ENCODE peak calls at places on chromosomes 3 and 15, in five cellular contexts. One of them, this sample, is unnamed. For H3K4me1, the result is how much of the 10 kb centered on the place peaks cover.

GRCh38 chr3:23594897-23595670 is 210.7 kb upstream of the UBE2E1 start:
- DNase-seq in CD8-positive, alpha-beta memory T cell: no peak
- DNase-seq in pancreas: no peak
- DNase-seq in mesenchymal stem cell: peak
- DNase-seq in neural progenitor cell: peak
- DNase-seq in this sample: peak

GRCh38 chr3:98482717-98483482 is 14.6 kb upstream of the OR5K2 start:
- DNase-seq in pancreas: no peak
- DNase-seq in neural progenitor cell: no peak
- DNase-seq in CD8-positive, alpha-beta memory T cell: no peak
- DNase-seq in mesenchymal stem cell: no peak
- DNase-seq in this sample: no peak

GRCh38 chr3:106329505-106329904 is 460.7 kb upstream of the CBLB start:
- DNase-seq in pancreas: no peak
- DNase-seq in neural progenitor cell: no peak
- DNase-seq in CD8-positive, alpha-beta memory T cell: no peak
- DNase-seq in mesenchymal stem cell: peak
- DNase-seq in this sample: no peak

GRCh38 chr3:111636506-111636905 is 41.4 kb upstream of the ZBED2 start:
- DNase-seq in mesenchymal stem cell: no peak
- DNase-seq in pancreas: no peak
- DNase-seq in neural progenitor cell: peak
- DNase-seq in CD8-positive, alpha-beta memory T cell: no peak
- DNase-seq in this sample: peak

GRCh38 chr3:155112661-155113389 is 32.7 kb downstream of the MME start:
- DNase-seq in CD8-positive, alpha-beta memory T cell: no peak
- DNase-seq in neural progenitor cell: no peak
- DNase-seq in mesenchymal stem cell: no peak
- DNase-seq in pancreas: no peak
- DNase-seq in this sample: no peak

GRCh38 chr3:14780927-14781507 is 37.7 kb upstream of the FGD5 start:
- DNase-seq in pancreas: peak
- DNase-seq in mesenchymal stem cell: peak
- DNase-seq in neural progenitor cell: peak
- DNase-seq in CD8-positive, alpha-beta memory T cell: no peak
- DNase-seq in this sample: peak

GRCh38 chr3:112384769-112385168 is 51.8 kb downstream of the CD200 start:
- DNase-seq in mesenchymal stem cell: no peak
- DNase-seq in neural progenitor cell: no peak
- DNase-seq in CD8-positive, alpha-beta memory T cell: no peak
- DNase-seq in pancreas: no peak
- DNase-seq in this sample: no peak

GRCh38 chr3:65497846-65498245 is 540.9 kb downstream of the MAGI1 start:
- DNase-seq in pancreas: no peak
- DNase-seq in CD8-positive, alpha-beta memory T cell: no peak
- DNase-seq in mesenchymal stem cell: no peak
- DNase-seq in neural progenitor cell: peak
- DNase-seq in this sample: no peak

GRCh38 chr15:57696146-57696545 is 10.4 kb upstream of the POLR2M start:
- DNase-seq in CD8-positive, alpha-beta memory T cell: no peak
- DNase-seq in mesenchymal stem cell: no peak
- DNase-seq in neural progenitor cell: no peak
- DNase-seq in pancreas: no peak
- DNase-seq in this sample: no peak

GRCh38 chr3:149000207-149000745 is 8.9 kb downstream of the GYG1 start:
- DNase-seq in neural progenitor cell: no peak
- DNase-seq in mesenchymal stem cell: no peak
- DNase-seq in CD8-positive, alpha-beta memory T cell: no peak
- DNase-seq in pancreas: no peak
- DNase-seq in this sample: no peak
- H3K4me1 ChIP-seq in neural progenitor cell: under half
- H3K4me1 ChIP-seq in mesenchymal stem cell: under half
- H3K4me1 ChIP-seq in CD8-positive, alpha-beta memory T cell: under half
- H3K4me1 ChIP-seq in pancreas: under half
- H3K4me1 ChIP-seq in this sample: under half

GRCh38 chr15:64150236-64150578 is 1.3 kb upstream of the SNX22 start:
- DNase-seq in CD8-positive, alpha-beta memory T cell: no peak
- DNase-seq in neural progenitor cell: no peak
- DNase-seq in pancreas: no peak
- DNase-seq in mesenchymal stem cell: no peak
- DNase-seq in this sample: no peak

GRCh38 chr15:64151727-64152506 is at the start of gene SNX22:
- DNase-seq in pancreas: peak
- DNase-seq in CD8-positive, alpha-beta memory T cell: peak
- DNase-seq in neural progenitor cell: peak
- DNase-seq in mesenchymal stem cell: peak
- DNase-seq in this sample: peak

GRCh38 chr15:64149424-64150235 is 1.9 kb upstream of the SNX22 start:
- DNase-seq in neural progenitor cell: no peak
- DNase-seq in CD8-positive, alpha-beta memory T cell: no peak
- DNase-seq in mesenchymal stem cell: peak
- DNase-seq in pancreas: no peak
- DNase-seq in this sample: no peak

GRCh38 chr15:64153480-64154367 is 2.2 kb downstream of the SNX22 start:
- DNase-seq in mesenchymal stem cell: peak
- DNase-seq in pancreas: peak
- DNase-seq in CD8-positive, alpha-beta memory T cell: peak
- DNase-seq in neural progenitor cell: peak
- DNase-seq in this sample: peak

GRCh38 chr15:64152507-64153387 is 1.2 kb downstream of the SNX22 start:
- DNase-seq in CD8-positive, alpha-beta memory T cell: peak
- DNase-seq in pancreas: peak
- DNase-seq in neural progenitor cell: no peak
- DNase-seq in mesenchymal stem cell: peak
- DNase-seq in this sample: peak
- H3K4me3 ChIP-seq in CD8-positive, alpha-beta memory T cell: peak
- H3K4me3 ChIP-seq in pancreas: peak
- H3K4me3 ChIP-seq in neural progenitor cell: peak
- H3K4me3 ChIP-seq in mesenchymal stem cell: peak
- H3K4me3 ChIP-seq in this sample: no peak

DNA sequence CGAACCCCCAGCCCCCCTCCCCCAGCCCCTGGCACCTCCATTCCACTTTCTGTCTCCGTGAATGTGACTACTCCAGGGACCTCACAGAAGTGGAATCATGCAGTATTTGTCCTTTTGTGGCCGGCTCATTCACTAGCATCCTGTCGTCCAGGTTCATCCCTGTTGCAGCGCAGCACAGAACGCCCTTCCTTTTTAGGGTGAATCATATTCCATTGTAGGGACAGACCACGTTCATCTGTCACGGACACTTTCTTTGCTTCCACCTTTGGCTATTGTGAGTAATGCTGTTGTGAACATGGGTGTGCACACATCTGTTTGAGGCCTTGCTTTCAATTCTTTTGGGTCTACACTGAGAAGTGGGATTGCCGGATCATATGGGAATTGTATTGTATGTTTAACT is 148.9 kb upstream of the IQSEC1 start:
- DNase-seq in CD8-positive, alpha-beta memory T cell: no peak
- DNase-seq in pancreas: no peak
- DNase-seq in neural progenitor cell: no peak
- DNase-seq in mesenchymal stem cell: no peak
- DNase-seq in this sample: no peak
- H3K4me1 ChIP-seq in CD8-positive, alpha-beta memory T cell: under half
- H3K4me1 ChIP-seq in pancreas: under half
- H3K4me1 ChIP-seq in neural progenitor cell: under half
- H3K4me1 ChIP-seq in mesenchymal stem cell: under half
- H3K4me1 ChIP-seq in this sample: under half

GRCh38 chr15:81303241-81304225 is 20.4 kb downstream of the STARD5 start:
- DNase-seq in neural progenitor cell: peak
- DNase-seq in pancreas: no peak
- DNase-seq in CD8-positive, alpha-beta memory T cell: peak
- DNase-seq in mesenchymal stem cell: no peak
- DNase-seq in this sample: no peak

GRCh38 chr15:81301815-81302399 is 22.0 kb downstream of the STARD5 start:
- DNase-seq in neural progenitor cell: no peak
- DNase-seq in CD8-positive, alpha-beta memory T cell: no peak
- DNase-seq in pancreas: no peak
- DNase-seq in mesenchymal stem cell: no peak
- DNase-seq in this sample: no peak

GRCh38 chr15:81304226-81304625 is 19.7 kb downstream of the STARD5 start:
- DNase-seq in CD8-positive, alpha-beta memory T cell: no peak
- DNase-seq in neural progenitor cell: no peak
- DNase-seq in mesenchymal stem cell: peak
- DNase-seq in pancreas: no peak
- DNase-seq in this sample: no peak

GRCh38 chr15:81301385-81301784 is 22.6 kb downstream of the STARD5 start:
- DNase-seq in neural progenitor cell: no peak
- DNase-seq in CD8-positive, alpha-beta memory T cell: no peak
- DNase-seq in mesenchymal stem cell: no peak
- DNase-seq in pancreas: no peak
- DNase-seq in this sample: no peak

GRCh38 chr15:81302605-81303204 is 21.2 kb downstream of the STARD5 start:
- DNase-seq in CD8-positive, alpha-beta memory T cell: no peak
- DNase-seq in pancreas: no peak
- DNase-seq in mesenchymal stem cell: no peak
- DNase-seq in neural progenitor cell: no peak
- DNase-seq in this sample: no peak
- H3K4me3 ChIP-seq in CD8-positive, alpha-beta memory T cell: peak
- H3K4me3 ChIP-seq in pancreas: no peak
- H3K4me3 ChIP-seq in mesenchymal stem cell: no peak
- H3K4me3 ChIP-seq in neural progenitor cell: no peak
- H3K4me3 ChIP-seq in this sample: no peak